ENCODE peak calls at places on chromosomes 11 and 22, in six cellular contexts. P is pancreas, M is heart right ventricle, K is suprapubic skin, V is aorta, Q is esophagus squamous epithelium. C is an unnamed sample.

GRCh38 chr22:45632791-45633515 is 38.7 kb upstream of the ATXN10 start:
- DNase-seq in P (no peak), M (no peak), K (no peak), V (no peak), Q (no peak), C (no peak)

GRCh38 chr11:15499684-15500083 is 385.0 kb downstream of the INSC start:
- DNase-seq in P (no peak), M (no peak), K (no peak), V (no peak), Q (no peak), C (no peak)

GRCh38 chr11:12020546-12020945 is 12.1 kb upstream of the DKK3 start:
- DNase-seq in P (no peak), M (no peak), K (no peak), V (no peak), Q (no peak), C (no peak)

GRCh38 chr11:24932110-24933000 is 435.5 kb downstream of the LUZP2 start:
- DNase-seq in P (no peak), M (no peak), K (no peak), V (no peak), Q (no peak), C (no peak)

GRCh38 chr11:80346660-80347059 is 905.8 kb upstream of the TENM4 start:
- DNase-seq in P (no peak), M (no peak), K (no peak), V (no peak), Q (no peak), C (no peak)

GRCh38 chr11:73384871-73385692 is 8.9 kb downstream of the RELT start:
- DNase-seq in P (peak; percentile 66), M (peak; percentile 76), K (no peak), V (peak; percentile 92), Q (peak; percentile 37), C (no peak)

GRCh38 chr11:8604078-8604723 is 10.2 kb upstream of the STK33 start:
- DNase-seq in P (no peak), M (no peak), K (no peak), V (peak; percentile 67), Q (no peak), C (no peak)

GRCh38 chr11:103450241-103450640 is 341.0 kb downstream of the DYNC2H1 start:
- DNase-seq in P (no peak), M (no peak), K (no peak), V (no peak), Q (no peak), C (no peak)

GRCh38 chr11:45894555-45895247 is 9.2 kb downstream of the MAPK8IP1 start:
- DNase-seq in P (peak; percentile 52), M (no peak), K (no peak), V (no peak), Q (no peak), C (no peak)

GRCh38 chr11:937853-938261 is 12.2 kb downstream of the AP2A2 start:
- DNase-seq in P (peak; percentile 16), M (no peak), K (no peak), V (peak; percentile 12), Q (no peak), C (no peak)

GRCh38 chr11:42043312-42043711 is 583.9 kb upstream of the LRRC4C start:
- DNase-seq in P (no peak), M (no peak), K (no peak), V (no peak), Q (no peak), C (no peak)

GRCh38 chr11:87215236-87215635 is 177.5 kb downstream of the TMEM135 start:
- DNase-seq in P (no peak), M (no peak), K (no peak), V (no peak), Q (no peak), C (no peak)

GRCh38 chr11:104876838-104877500 is 21.3 kb downstream of the CASP12 start:
- DNase-seq in P (no peak), M (no peak), K (no peak), V (no peak), Q (no peak), C (peak; percentile 8)

GRCh38 chr22:37320726-37321286 is 38.5 kb downstream of the CYTH4 start:
- DNase-seq in P (no peak), M (no peak), K (no peak), V (no peak), Q (no peak), C (no peak)

GRCh38 chr11:1559103-1559951 is 12.7 kb downstream of the DUSP8 start:
- DNase-seq in P (peak; percentile 99), M (peak; percentile 90), K (peak; percentile 93), V (peak; percentile 96), Q (no peak), C (no peak)

GRCh38 chr11:79264284-79264683 is 176.5 kb downstream of the TENM4 start:
- DNase-seq in P (no peak), M (no peak), K (no peak), V (no peak), Q (no peak), C (no peak)

GRCh38 chr11:112298535-112298934 is 37.9 kb upstream of the PLET1 start:
- DNase-seq in P (no peak), M (peak; percentile 62), K (no peak), V (peak; percentile 55), Q (no peak), C (no peak)

GRCh38 chr11:17476317-17477083 is at the start of gene ABCC8:
- DNase-seq in P (no peak), M (no peak), K (no peak), V (no peak), Q (no peak), C (no peak)

GRCh38 chr11:122703541-122704272 is 48.2 kb downstream of the UBASH3B start:
- DNase-seq in P (no peak), M (no peak), K (no peak), V (no peak), Q (no peak), C (no peak)

GRCh38 chr11:130533113-130533803 is 84.8 kb downstream of the ADAMTS15 start:
- DNase-seq in P (no peak), M (no peak), K (no peak), V (no peak), Q (no peak), C (no peak)

GRCh38 chr22:19085233-19086043 is 36.8 kb downstream of the DGCR2 start:
- DNase-seq in P (no peak), M (no peak), K (no peak), V (no peak), Q (no peak), C (no peak)

GRCh38 chr11:133955091-133955846 is 1.5 kb downstream of the IGSF9B start:
- DNase-seq in P (peak; percentile 74), M (peak; percentile 73), K (no peak), V (peak; percentile 84), Q (no peak), C (peak; percentile 16)

GRCh38 chr11:109527496-109527895 is 105.5 kb downstream of the C11orf87 start:
- DNase-seq in P (no peak), M (no peak), K (no peak), V (no peak), Q (no peak), C (no peak)
- H3K36me3 ChIP-seq in P (no peaks in the 10 kb centered on the region), M (no peaks in the 10 kb centered on the region), K (no peaks in the 10 kb centered on the region), V (no peaks in the 10 kb centered on the region), Q (no peaks in the 10 kb centered on the region), C (no peaks in the 10 kb centered on the region)

GRCh38 chr11:113476553-113476952 is 1.4 kb upstream of the DRD2 start:
- DNase-seq in P (no peak), M (no peak), K (no peak), V (no peak), Q (no peak), C (no peak)

GRCh38 chr11:113477321-113477720 is 2.1 kb upstream of the DRD2 start:
- DNase-seq in P (no peak), M (no peak), K (no peak), V (no peak), Q (no peak), C (no peak)

GRCh38 chr11:113473983-113474361 is 1.2 kb downstream of the DRD2 start:
- DNase-seq in P (no peak), M (no peak), K (no peak), V (no peak), Q (no peak), C (no peak)

GRCh38 chr11:113474362-113475159 is 637 bp downstream of the DRD2 start:
- DNase-seq in P (peak; percentile 91), M (peak; percentile 84), K (no peak), V (peak; percentile 81), Q (no peak), C (peak; percentile 6)

GRCh38 chr11:113475160-113475761 is at the start of gene DRD2:
- DNase-seq in P (no peak), M (no peak), K (no peak), V (no peak), Q (no peak), C (no peak)
- H3K4me3 ChIP-seq in P (no peak within 1 kb of the TSS), M (no peak within 1 kb of the TSS), K (peak within 1 kb of the TSS; percentile 32), V (no peak within 1 kb of the TSS), Q (no peak within 1 kb of the TSS), C (no peak within 1 kb of the TSS)

GRCh38 chr22:49797706-49798105 is 30.0 kb downstream of the BRD1 start:
- DNase-seq in P (peak; percentile 51), M (no peak), K (no peak), V (peak; percentile 35), Q (no peak), C (no peak)

GRCh38 chr22:49799431-49800075 is 28.1 kb downstream of the BRD1 start:
- DNase-seq in P (peak; percentile 59), M (no peak), K (no peak), V (no peak), Q (no peak), C (no peak)

GRCh38 chr22:49798486-49799151 is 29.1 kb downstream of the BRD1 start:
- DNase-seq in P (peak; percentile 66), M (no peak), K (no peak), V (no peak), Q (no peak), C (no peak)

GRCh38 chr22:49795521-49795920 is 32.2 kb downstream of the BRD1 start:
- DNase-seq in P (peak; percentile 34), M (no peak), K (no peak), V (no peak), Q (no peak), C (no peak)

DNA sequence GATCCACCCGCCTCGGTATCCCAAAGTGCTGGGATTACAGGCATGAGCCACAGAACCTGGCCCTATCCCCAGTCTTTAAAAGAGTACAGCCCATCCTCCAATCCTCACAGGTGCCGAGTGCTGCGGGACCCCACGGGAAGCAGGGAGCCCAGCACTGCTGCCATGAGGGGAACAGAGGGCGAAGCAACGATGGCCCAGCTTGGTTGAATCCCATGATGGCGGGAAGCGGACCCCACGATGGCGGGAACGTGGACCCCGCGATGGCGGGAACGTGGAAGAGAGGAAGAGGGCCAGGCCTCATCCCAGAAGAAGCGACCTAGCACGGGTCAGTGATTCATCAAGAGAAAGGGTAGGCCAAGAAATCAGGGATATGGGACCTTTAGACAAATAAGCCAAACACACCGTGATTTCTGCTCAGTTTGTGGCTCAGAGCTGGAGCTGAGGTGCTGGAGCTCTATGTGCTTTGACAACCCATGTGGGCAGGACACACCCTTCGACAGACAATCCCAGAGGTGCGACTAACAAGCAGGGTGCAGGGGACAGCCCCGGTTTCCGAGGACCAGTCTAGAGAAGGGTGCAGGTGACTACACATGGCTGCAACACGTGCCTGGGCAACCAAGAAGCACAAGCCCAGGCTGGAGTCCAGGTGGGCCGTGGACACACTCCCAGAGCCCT is 30.9 kb downstream of the BRD1 start:
- DNase-seq in P (peak; percentile 37), M (no peak), K (no peak), V (peak; percentile 37), Q (no peak), C (no peak)
- H3K27ac ChIP-seq in P (no peak overlapping the region), M (no peak overlapping the region), K (no peak overlapping the region), V (no peak overlapping the region), Q (no peak overlapping the region), C (no peak overlapping the region)

DNA sequence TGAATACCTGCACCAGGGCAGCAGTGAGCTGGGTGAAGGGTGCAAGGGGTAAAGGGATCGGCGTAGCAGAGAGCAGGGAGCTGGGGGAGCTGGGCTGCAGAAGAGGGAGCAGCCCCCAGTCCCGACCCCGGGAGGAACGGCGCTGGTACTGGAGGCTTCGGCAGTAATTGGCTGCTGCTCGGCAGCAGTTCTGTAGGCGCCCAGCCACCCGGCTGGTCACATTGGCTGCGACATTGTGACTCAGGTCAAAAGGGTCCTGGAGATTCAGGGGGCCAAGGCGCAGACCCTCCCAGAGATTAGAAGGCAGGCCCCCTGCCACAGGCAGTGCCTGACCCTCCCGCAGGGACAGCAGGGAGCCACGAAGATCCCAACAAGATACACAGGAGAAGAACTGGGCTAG is 2.1 kb upstream of the EEF1G start:
- DNase-seq in P (peak; percentile 73), M (no peak), K (no peak), V (peak; percentile 42), Q (no peak), C (no peak)
- H3K36me3 ChIP-seq in P (peaks cover 31% of the 10 kb centered on the region), M (peaks cover 67% of the 10 kb centered on the region), K (peaks cover 47% of the 10 kb centered on the region), V (peaks cover 5% of the 10 kb centered on the region), Q (no peaks in the 10 kb centered on the region), C (peaks cover 29% of the 10 kb centered on the region)

C was measured in CD8-positive, alpha-beta memory T cell.